ENCODE peak calls at places on chromosomes 1 and 21, in five cellular contexts. H, K, A, R and P are unnamed samples.

GRCh38 chr1:9835404-9835757 is 11.6 kb upstream of the CLSTN1 start:
- DNase-seq in K (no peak), R (no peak), A (no peak), H (no peak), P (peak)

GRCh38 chr1:181356505-181357340 is 126.6 kb upstream of the CACNA1E start:
- DNase-seq in H (no peak), A (no peak), R (no peak), K (no peak), P (no peak)

GRCh38 chr1:31801450-31801849 is 14.4 kb downstream of the SPOCD1 start:
- DNase-seq in R (no peak), K (no peak), H (no peak), A (no peak), P (no peak)

GRCh38 chr1:110774398-110774797 is 98.5 kb upstream of the CD53 start:
- DNase-seq in R (no peak), A (no peak), K (no peak), H (no peak), P (no peak)

GRCh38 chr1:67766117-67766978 is 66.9 kb downstream of the GNG12 start:
- DNase-seq in K (no peak), A (peak), H (peak), R (no peak), P (peak)

GRCh38 chr1:20339811-20340457 is 49.3 kb downstream of the VWA5B1 start:
- DNase-seq in A (no peak), K (no peak), R (peak), H (peak), P (peak)

GRCh38 chr21:28952686-28953085 is 40.0 kb downstream of the LTN1 start:
- DNase-seq in H (no peak), R (no peak), K (no peak), A (no peak), P (no peak)

GRCh38 chr1:180948357-180948756 is 35.7 kb downstream of the KIAA1614 start:
- DNase-seq in K (no peak), R (no peak), A (no peak), H (no peak), P (no peak)